ENCODE peak calls at places on chromosomes 4 and X, in seven cellular contexts. P is CD4-positive, alpha-beta T cell; O is progenitor cell of endocrine pancreas; M is mammary epithelial cell; Q is GF-D8; T is SK-MEL-5; X is thyroid gland. S is an unnamed sample.

GRCh38 chr4:84994280-84994679 is 27.8 kb upstream of the WDFY3 start:
- DNase-seq in P (no peak), O (no peak), Q (no peak), X (no peak), T (peak; percentile 31), M (peak; percentile 5), S (no peak)

GRCh38 chr4:11428701-11429571 is at the start of gene HS3ST1:
- DNase-seq in M (peak; percentile 96), T (peak; percentile 73), P (no peak), Q (no peak), O (peak; percentile 70), X (peak; percentile 76), S (no peak)

GRCh38 chrX:153561337-153561736 is 37.6 kb downstream of the CCNQ start:
- DNase-seq in X (no peak), O (no peak), Q (no peak), M (no peak), T (no peak), P (no peak), S (no peak)

GRCh38 chr4:134499074-134499473 is 297.5 kb upstream of the PABPC4L start:
- DNase-seq in Q (no peak), O (no peak), P (no peak), T (no peak), X (no peak), M (no peak), S (peak; percentile 2)

GRCh38 chr4:163179207-163179606 is 12.5 kb upstream of the NAF1 start:
- DNase-seq in M (no peak), Q (no peak), O (no peak), X (no peak), P (no peak), T (no peak), S (no peak)

GRCh38 chrX:49256268-49256995 is 8.1 kb downstream of the FOXP3 start:
- DNase-seq in T (no peak), X (no peak), O (no peak), Q (no peak), P (no peak), M (no peak), S (no peak)

GRCh38 chr4:176467011-176467410 is 147.2 kb downstream of the SPCS3 start:
- DNase-seq in M (no peak), Q (no peak), O (no peak), T (no peak), P (no peak), X (no peak), S (no peak)

GRCh38 chr4:112938461-112939058 is 110.9 kb upstream of the ANK2 start:
- DNase-seq in P (no peak), T (peak; percentile 71), Q (no peak), M (peak; percentile 31), X (no peak), O (no peak), S (peak; percentile 19)

GRCh38 chr4:8737075-8737474 is 134.6 kb downstream of the HMX1 start:
- DNase-seq in M (no peak), X (no peak), T (no peak), Q (no peak), P (no peak), O (no peak), S (no peak)

GRCh38 chrX:37959212-37960021 is 46.9 kb upstream of the SYTL5 start:
- DNase-seq in X (no peak), T (no peak), M (no peak), Q (no peak), O (no peak), P (no peak), S (no peak)

GRCh38 chr4:92121099-92121498 is 182.7 kb upstream of the GRID2 start:
- DNase-seq in O (no peak), Q (no peak), P (no peak), M (no peak), T (no peak), X (peak; percentile 64), S (no peak)

GRCh38 chr4:74262522-74262921 is 45.7 kb upstream of the EPGN start:
- DNase-seq in P (no peak), O (no peak), T (no peak), M (no peak), X (no peak), Q (no peak), S (no peak)

GRCh38 chrX:154508346-154508745 is 7.7 kb downstream of the FAM3A start:
- DNase-seq in X (no peak), M (no peak), T (no peak), P (no peak), Q (no peak), O (no peak), S (no peak)

GRCh38 chr4:139053909-139054308 is 38.3 kb downstream of the NOCT start:
- DNase-seq in X (no peak), T (no peak), M (no peak), Q (no peak), P (no peak), O (no peak), S (no peak)

GRCh38 chr4:88054909-88055308 is 47.5 kb downstream of the PKD2 start:
- DNase-seq in T (peak; percentile 83), Q (no peak), M (peak; percentile 39), O (no peak), X (no peak), P (no peak), S (peak; percentile 10)

GRCh38 chr4:190121759-190122158 is 51.8 kb upstream of the DUX4 start:
- DNase-seq in X (no peak), T (no peak), Q (no peak), P (no peak), M (no peak), O (no peak), S (no peak)

GRCh38 chr4:73603307-73603710 is 16.9 kb downstream of the RASSF6 start:
- DNase-seq in M (peak; percentile 25), T (no peak), O (no peak), Q (no peak), P (no peak), X (no peak), S (no peak)

S was measured in HTR-8/SVneo.